ENCODE peak calls at places on chromosomes 6 and 20, in eight cellular contexts. D is adrenal gland; E is tibial artery; U is glutamatergic neuron; O is ascending aorta; K is CD8-positive, alpha-beta T cell; I is GM12865; W is GM20000. J is an unnamed sample.

GRCh38 chr20:44051661-44052000 is 135.4 kb downstream of the JPH2 start:
- DNase-seq in I (no peak), U (no peak), W (no peak), E (peak), K (no peak), D (no peak), O (no peak), J (no peak)

GRCh38 chr6:169641461-169642085 is 60.3 kb downstream of the WDR27 start:
- DNase-seq in I (no peak), O (no peak), D (no peak), U (no peak), K (no peak), E (no peak), W (no peak), J (no peak)

GRCh38 chr6:33840064-33840926 is 36.5 kb upstream of the MLN start:
- DNase-seq in U (no peak), W (peak), O (no peak), I (peak), K (no peak), D (peak), E (no peak), J (no peak)

GRCh38 chr20:45060341-45060740 is 40.6 kb downstream of the KCNS1 start:
- DNase-seq in K (no peak), D (no peak), E (no peak), I (no peak), O (no peak), W (no peak), U (no peak), J (no peak)

GRCh38 chr20:24917797-24918578 is 31.1 kb upstream of the CST7 start:
- DNase-seq in W (peak), D (peak), I (peak), E (peak), O (peak), K (peak), U (peak), J (peak)

GRCh38 chr20:45088247-45088646 is 12.7 kb downstream of the KCNS1 start:
- DNase-seq in W (no peak), I (no peak), E (no peak), U (no peak), D (no peak), K (no peak), O (no peak), J (no peak)

GRCh38 chr6:10166031-10166430 is 248.8 kb downstream of the TFAP2A start:
- DNase-seq in U (no peak), E (no peak), O (no peak), D (no peak), K (no peak), I (peak), W (no peak), J (no peak)

GRCh38 chr20:46084805-46085792 is 4.7 kb downstream of the NCOA5 start:
- DNase-seq in I (no peak), K (no peak), W (no peak), O (no peak), U (no peak), E (no peak), D (no peak), J (no peak)

GRCh38 chr6:30741789-30742315 is 635 bp downstream of the FLOT1 start:
- DNase-seq in D (no peak), U (no peak), I (peak), O (no peak), K (no peak), E (no peak), W (no peak), J (no peak)

GRCh38 chr6:116633685-116634084 is 17.4 kb downstream of the RSPH4A start:
- DNase-seq in E (no peak), K (no peak), I (peak), O (no peak), U (no peak), W (peak), D (no peak), J (no peak)

GRCh38 chr6:7878401-7878964 is 32.1 kb downstream of the TXNDC5 start:
- DNase-seq in O (no peak), D (no peak), E (no peak), K (no peak), U (no peak), W (no peak), I (no peak), J (no peak)

GRCh38 chr20:20520776-20521175 is 152.9 kb downstream of the INSM1 start:
- DNase-seq in D (no peak), O (no peak), E (no peak), U (no peak), W (no peak), K (no peak), I (no peak), J (no peak)

GRCh38 chr6:117354671-117355070 is 71.1 kb downstream of the ROS1 start:
- DNase-seq in U (no peak), K (no peak), D (no peak), O (no peak), W (no peak), E (no peak), I (no peak), J (no peak)

GRCh38 chr6:46138281-46138680 is 8.5 kb downstream of the ENPP4 start:
- DNase-seq in U (no peak), K (no peak), D (no peak), W (peak), I (peak), E (no peak), O (no peak), J (no peak)

GRCh38 chr6:135623979-135624378 is 126.4 kb upstream of the AHI1 start:
- DNase-seq in E (no peak), W (no peak), I (no peak), D (no peak), O (no peak), U (no peak), K (no peak), J (no peak)

GRCh38 chr6:143700684-143701342 is 23.0 kb downstream of the PHACTR2 start:
- DNase-seq in U (no peak), E (no peak), O (no peak), K (no peak), I (no peak), D (no peak), W (no peak), J (no peak)

GRCh38 chr6:44661221-44661609 is 273.7 kb downstream of the CDC5L start:
- DNase-seq in K (no peak), W (no peak), E (no peak), O (no peak), U (no peak), D (no peak), I (no peak), J (no peak)

GRCh38 chr6:55678330-55679224 is 99.6 kb upstream of the HMGCLL1 start:
- DNase-seq in I (peak), E (no peak), K (no peak), O (no peak), U (no peak), W (no peak), D (no peak), J (no peak)

GRCh38 chr20:59518881-59519706 is 85.2 kb upstream of the PHACTR3 start:
- DNase-seq in O (no peak), U (no peak), E (no peak), K (no peak), I (peak), W (peak), D (peak), J (no peak)

GRCh38 chr20:44253528-44253927 is 6.4 kb downstream of the GDAP1L1 start:
- DNase-seq in W (no peak), U (no peak), E (no peak), O (no peak), I (no peak), D (no peak), K (no peak), J (no peak)

GRCh38 chr20:49595811-49596545 is 28.0 kb upstream of the PTGIS start:
- DNase-seq in K (no peak), E (peak), W (no peak), D (no peak), O (no peak), I (peak), U (no peak), J (no peak)

GRCh38 chr20:61320617-61321200 is 68.6 kb downstream of the CDH4 start:
- DNase-seq in E (no peak), K (no peak), U (no peak), I (no peak), D (no peak), O (no peak), W (no peak), J (no peak)

GRCh38 chr20:40050596-40050995 is 638.4 kb downstream of the MAFB start:
- DNase-seq in W (no peak), U (no peak), I (no peak), K (no peak), D (no peak), E (no peak), O (no peak), J (no peak)

GRCh38 chr6:1991332-1991878 is 254.0 kb downstream of the GMDS start:
- DNase-seq in O (no peak), W (no peak), D (no peak), I (no peak), U (no peak), K (no peak), E (no peak), J (no peak)

GRCh38 chr6:722077-722524 is 29.2 kb upstream of the EXOC2 start:
- DNase-seq in O (peak), E (peak), K (peak), W (peak), D (peak), U (peak), I (peak), J (peak)

GRCh38 chr6:96522469-96523009 is 933 bp downstream of the UFL1 start:
- DNase-seq in D (no peak), U (no peak), O (no peak), I (peak), E (no peak), W (peak), K (peak), J (no peak)

GRCh38 chr6:37595859-37596258 is 96.2 kb upstream of the CCDC167 start:
- DNase-seq in D (no peak), K (no peak), U (no peak), W (no peak), I (no peak), E (no peak), O (no peak), J (no peak)

GRCh38 chr6:137166247-137167098 is 7.0 kb downstream of the IL22RA2 start:
- DNase-seq in I (no peak), O (no peak), W (no peak), E (no peak), K (no peak), D (no peak), U (no peak), J (no peak)
- TF ChIP-seq CTCF in I (no peak), O (no peak), W (no peak), E (no peak), K (no peak), D (no peak), U (no peak), J (no peak)

GRCh38 chr20:21529863-21530262 is 16.0 kb upstream of the NKX2-2 start:
- DNase-seq in U (no peak), E (no peak), W (peak), K (no peak), O (no peak), I (peak), D (no peak), J (no peak)
- TF ChIP-seq CTCF in U (peak), E (no peak), W (peak), K (peak), O (no peak), I (peak), D (peak), J (peak)

DNA sequence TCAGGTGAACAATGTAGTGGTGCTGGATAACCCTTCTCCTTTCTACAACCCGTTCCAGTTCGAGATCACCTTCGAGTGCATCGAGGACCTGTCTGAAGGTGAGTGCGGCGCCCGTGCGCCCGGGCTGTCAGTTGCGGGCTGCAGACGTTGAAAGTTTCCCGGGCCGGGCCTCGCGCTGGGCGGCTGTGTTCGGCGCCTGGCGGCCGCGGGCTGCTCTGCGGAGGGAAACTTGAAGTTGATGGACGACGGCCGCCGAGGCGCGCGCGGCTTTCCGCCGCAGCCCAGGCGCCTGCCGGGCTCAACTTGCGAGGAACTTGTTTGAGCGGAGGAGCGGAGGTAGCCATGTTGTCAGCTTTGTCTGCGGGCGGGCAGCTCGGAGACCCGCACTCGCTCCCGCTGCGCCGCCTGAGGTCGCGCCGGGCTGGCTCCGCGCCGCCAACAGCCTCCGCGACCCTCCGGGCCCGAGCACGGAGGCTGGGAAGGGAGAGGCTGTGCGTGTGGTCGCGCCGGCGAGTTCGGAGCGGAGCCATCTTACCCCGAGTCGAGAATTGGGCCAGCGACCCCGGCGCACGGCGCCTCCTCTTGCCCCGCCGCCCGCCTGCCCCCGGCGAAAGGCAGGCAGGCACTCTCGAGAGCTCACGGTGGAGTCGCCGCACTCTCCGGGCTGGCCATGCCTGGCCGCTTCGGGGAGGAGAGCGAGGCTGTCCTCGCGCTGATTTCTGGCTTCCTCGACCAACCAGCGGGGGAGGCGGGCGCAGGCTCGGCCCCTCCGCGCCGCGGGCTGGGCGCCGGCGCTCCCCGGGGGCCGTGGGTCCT is 681 bp downstream of the ASF1A start:
- DNase-seq in O (peak), E (peak), U (peak), I (peak), D (peak), W (peak), K (peak), J (peak)
- TF ChIP-seq CTCF in O (peak), E (no peak), U (no peak), I (peak), D (peak), W (no peak), K (no peak), J (no peak)

DNA sequence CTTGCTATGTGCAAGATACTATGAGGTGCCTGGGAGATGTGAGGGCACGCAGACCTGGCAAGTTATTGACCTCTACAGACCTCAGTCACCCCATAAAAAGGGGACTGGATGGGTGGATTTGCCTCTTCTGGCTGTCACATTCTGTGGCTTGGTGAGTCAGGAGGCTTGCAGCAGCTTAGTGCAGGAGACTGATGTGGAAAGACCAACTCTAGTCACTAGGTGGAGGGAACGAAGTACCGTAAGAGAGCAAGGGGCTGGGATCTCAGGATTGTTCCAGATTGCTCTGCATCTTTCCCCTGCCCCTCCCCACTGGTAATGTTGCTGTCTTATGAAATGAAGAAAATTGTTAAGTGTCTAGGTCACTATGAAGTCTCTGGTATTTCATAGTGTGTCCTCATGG is 3.3 kb downstream of the MAPRE1 start:
- DNase-seq in W (no peak), O (no peak), I (no peak), U (no peak), E (no peak), D (peak), K (no peak), J (no peak)
- TF ChIP-seq CTCF in W (no peak), O (no peak), I (no peak), U (no peak), E (no peak), D (no peak), K (no peak), J (no peak)